ENCODE peak calls at places on chromosomes 16 and 17, in four cellular contexts. S is K562, H is A549, N is HepG2. J is an unnamed sample.

GRCh38 chr17:48612854-48613691 is 2.0 kb downstream of the HOXB8 start:
- DNase-seq in N (peak), H (peak), S (no peak), J (no peak)

GRCh38 chr16:83187404-83187803 is 560.6 kb downstream of the CDH13 start:
- DNase-seq in S (no peak), H (no peak), N (no peak), J (no peak)

GRCh38 chr17:82458885-82459424 is 414 bp downstream of the NARF start:
- DNase-seq in S (no peak), N (no peak), H (no peak), J (peak)

GRCh38 chr16:67857547-67858233 is 10.2 kb upstream of the CENPT start:
- DNase-seq in N (peak), S (peak), H (peak), J (peak)

GRCh38 chr17:50923611-50924010 is 57.5 kb upstream of the TOB1 start:
- DNase-seq in H (no peak), S (no peak), N (no peak), J (no peak)

GRCh38 chr17:4172356-4172755 is 29.4 kb downstream of the CYB5D2 start:
- DNase-seq in S (no peak), N (no peak), H (no peak), J (no peak)

GRCh38 chr17:35716897-35717839 is 14.3 kb upstream of the RASL10B start:
- DNase-seq in S (no peak), N (no peak), H (no peak), J (no peak)

GRCh38 chr17:21302711-21303425 is 18.4 kb downstream of the MAP2K3 start:
- DNase-seq in N (no peak), H (no peak), S (no peak), J (no peak)

GRCh38 chr16:85432606-85433005 is 180.5 kb upstream of the GSE1 start:
- DNase-seq in H (no peak), S (no peak), N (no peak), J (no peak)

GRCh38 chr17:67484261-67484660 is 107.2 kb downstream of the PITPNC1 start:
- DNase-seq in S (no peak), H (no peak), N (no peak), J (no peak)
- TF ChIP-seq HMGXB4 in S (no peak), H (no peak), N (no peak), J (no peak)

GRCh38 chr17:37520174-37520573 is 30.5 kb downstream of the DUSP14 start:
- DNase-seq in N (no peak), S (no peak), H (no peak), J (no peak)

GRCh38 chr17:37521821-37522220 is 32.1 kb downstream of the DUSP14 start:
- DNase-seq in H (no peak), N (no peak), S (no peak), J (no peak)

GRCh38 chr17:37518816-37519215 is 29.1 kb downstream of the DUSP14 start:
- DNase-seq in S (no peak), N (no peak), H (peak), J (no peak)

GRCh38 chr17:37516131-37516561 is 26.5 kb downstream of the DUSP14 start:
- DNase-seq in N (no peak), S (no peak), H (no peak), J (no peak)

DNA sequence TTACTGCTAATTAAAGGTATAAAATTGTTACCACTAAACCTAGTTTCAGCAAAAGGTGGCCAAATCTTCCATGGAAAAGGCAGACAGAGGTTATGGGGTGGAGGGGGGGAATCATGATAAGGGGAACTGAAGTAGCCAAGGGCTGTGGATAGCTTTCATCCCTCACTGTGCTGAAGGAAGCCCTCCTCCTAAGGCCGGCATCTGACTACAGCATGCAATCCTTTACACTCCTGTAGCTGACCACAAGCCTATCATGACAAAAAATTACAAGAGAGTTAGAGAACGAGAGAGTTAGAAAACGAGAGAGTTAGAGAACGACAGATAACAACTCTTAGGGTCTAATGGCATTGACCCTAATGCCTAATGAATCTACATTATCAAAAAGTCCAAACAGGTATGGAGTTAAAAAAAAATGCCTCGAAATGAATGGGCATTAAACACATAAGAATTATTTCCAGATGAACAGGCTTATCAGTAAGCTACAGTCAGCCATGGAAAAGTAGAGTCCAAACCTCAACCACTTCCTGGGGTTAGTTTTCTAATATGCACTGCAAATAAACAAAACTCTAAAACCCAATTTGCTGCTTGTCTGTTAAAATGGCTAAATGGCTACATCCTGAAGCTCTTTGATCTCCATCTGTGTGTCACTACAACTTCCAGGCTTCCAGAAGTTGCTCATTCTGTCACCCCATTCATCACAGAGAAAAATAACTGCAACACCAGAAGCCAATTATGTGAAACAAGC is 29.7 kb downstream of the DUSP14 start:
- DNase-seq in N (no peak), S (peak), H (no peak), J (no peak)
- TF ChIP-seq HMGXB4 in N (no peak), S (no peak), H (no peak), J (no peak)

DNA sequence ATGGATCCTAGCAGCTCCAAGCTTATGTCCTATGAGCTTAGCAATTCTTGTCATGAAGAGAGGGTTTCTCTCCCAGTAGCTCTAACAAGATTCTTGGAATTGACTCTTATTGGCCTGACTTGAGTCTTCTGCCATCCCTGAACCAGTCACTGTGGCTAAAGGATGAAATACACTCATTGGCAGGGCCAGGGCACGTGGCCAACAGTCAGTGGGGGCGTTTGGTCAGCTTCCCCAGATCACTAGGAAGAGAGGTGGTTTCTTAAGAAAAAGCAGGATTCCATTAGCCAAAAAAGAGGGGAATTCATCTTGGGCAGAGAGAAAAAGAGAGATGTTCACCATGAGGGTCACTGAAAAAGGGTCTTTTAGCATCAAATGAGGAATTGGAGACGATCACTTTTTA is 363.2 kb downstream of the SNX29 start:
- DNase-seq in N (no peak), H (no peak), S (no peak), J (no peak)
- TF ChIP-seq HMGXB4 in N (no peak), H (no peak), S (no peak), J (no peak)

DNA sequence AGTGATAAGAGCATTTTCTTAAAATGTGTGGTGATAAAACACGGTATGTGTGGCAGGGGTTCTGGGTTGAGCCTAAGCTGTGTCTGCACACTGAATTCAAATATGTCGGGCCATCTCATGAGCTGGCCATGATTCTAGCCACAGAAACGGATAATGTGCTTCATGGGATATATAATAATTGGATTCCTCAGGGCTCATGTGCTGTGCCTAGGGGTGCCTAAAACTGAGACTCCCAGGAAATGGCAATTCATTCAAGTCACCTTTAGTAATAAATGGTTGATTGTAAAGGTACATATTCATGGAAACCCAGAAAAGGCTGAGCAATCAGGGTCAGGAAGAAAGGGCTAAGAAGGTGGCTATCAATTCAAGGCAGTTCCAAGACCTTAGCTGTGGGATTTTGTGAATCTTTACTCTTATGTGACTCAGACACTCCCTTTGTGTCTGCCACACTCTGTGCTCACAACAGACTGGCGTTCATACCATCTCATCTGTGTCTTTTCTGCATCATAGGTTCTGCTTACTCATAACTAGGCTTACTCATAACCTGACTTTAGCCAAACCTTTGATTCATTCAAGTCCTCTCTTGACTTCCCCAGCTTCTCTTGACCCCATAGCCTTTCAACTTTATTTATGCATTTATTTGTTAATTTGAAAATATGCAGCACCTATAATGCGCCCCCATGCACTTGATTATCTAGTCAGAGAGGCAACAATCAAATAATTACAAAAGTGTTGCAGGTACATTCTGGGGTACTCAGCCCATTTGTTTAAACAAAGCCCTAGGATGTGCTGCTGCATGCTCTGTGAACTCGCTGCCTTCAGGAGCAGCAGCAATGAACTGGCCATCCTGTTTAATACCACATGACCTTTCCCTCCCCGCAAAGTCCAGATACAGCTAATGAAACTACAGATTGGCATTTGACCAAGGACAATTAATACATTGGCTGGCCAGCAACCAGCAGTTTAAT is 28.4 kb upstream of the MED13 start:
- DNase-seq in N (peak), H (peak), S (no peak), J (no peak)
- TF ChIP-seq HMGXB4 in N (no peak), H (no peak), S (no peak), J (no peak)

GRCh38 chr17:2435181-2435741 is 34.4 kb upstream of the MNT start:
- DNase-seq in S (no peak), H (no peak), N (no peak), J (peak)
- TF ChIP-seq HMGXB4 in S (no peak), H (no peak), N (no peak), J (no peak)

GRCh38 chr17:17938388-17939107 is 33.7 kb downstream of the TOM1L2 start:
- DNase-seq in H (no peak), N (no peak), S (no peak), J (no peak)
- TF ChIP-seq HMGXB4 in H (no peak), N (no peak), S (no peak), J (no peak)

GRCh38 chr17:71325886-71326285 is 794.9 kb upstream of the SOX9 start:
- DNase-seq in N (no peak), S (no peak), H (no peak), J (no peak)

GRCh38 chr17:71325117-71325516 is 795.7 kb upstream of the SOX9 start:
- DNase-seq in N (no peak), S (no peak), H (no peak), J (no peak)

GRCh38 chr17:71329310-71330098 is 791.3 kb upstream of the SOX9 start:
- DNase-seq in H (no peak), N (no peak), S (no peak), J (no peak)

GRCh38 chr17:71330099-71330375 is 790.8 kb upstream of the SOX9 start:
- DNase-seq in N (no peak), S (no peak), H (no peak), J (no peak)

GRCh38 chr17:71327376-71328059 is 793.3 kb upstream of the SOX9 start:
- DNase-seq in N (no peak), S (no peak), H (no peak), J (no peak)
- TF ChIP-seq HMGXB4 in N (no peak), S (no peak), H (no peak), J (no peak)

GRCh38 chr17:58192612-58193011 is at the start of gene EPX:
- DNase-seq in H (no peak), N (no peak), S (no peak), J (no peak)
- TF ChIP-seq HMGXB4 in H (no peak), N (no peak), S (no peak), J (no peak)

DNA sequence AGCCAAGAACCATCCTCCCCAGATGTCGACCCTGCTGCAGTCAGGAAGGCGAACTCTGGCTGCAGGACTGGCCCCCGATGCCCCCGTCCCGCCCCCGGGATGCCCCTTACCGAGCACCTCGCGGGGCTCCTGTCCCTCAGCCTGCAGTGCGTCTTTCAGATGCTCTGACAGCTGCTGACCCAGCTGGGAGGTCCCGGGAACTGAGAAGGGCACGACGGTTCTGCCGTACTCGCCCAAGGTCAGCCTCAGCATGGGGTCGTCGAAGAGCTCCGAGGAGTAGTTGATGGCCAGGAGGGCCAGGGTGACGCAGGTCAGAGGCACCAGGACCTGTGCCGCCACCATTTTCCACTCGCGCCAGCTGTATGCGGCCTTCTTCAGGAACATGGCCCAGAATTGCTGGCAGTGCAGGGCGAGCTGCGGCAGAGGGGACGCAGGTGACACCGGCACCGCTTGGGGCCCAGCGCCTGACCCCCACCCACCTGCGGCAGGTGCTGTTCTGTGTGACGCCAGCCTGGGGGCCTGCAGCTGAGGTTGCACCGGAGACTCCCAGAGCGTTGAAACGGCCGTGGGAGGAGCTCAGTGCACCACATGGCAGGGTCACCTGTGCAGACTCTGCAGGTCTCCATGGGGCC is 20.1 kb upstream of the RNPS1 start:
- DNase-seq in S (no peak), H (no peak), N (no peak), J (no peak)
- TF ChIP-seq HMGXB4 in S (no peak), H (no peak), N (no peak), J (no peak)

J was measured in WTC11.